ENCODE peak calls at places on chromosomes 5 and 9, in four cellular contexts. P is IMR-90, J is tibial artery, B is prostate gland. I is an unnamed sample.

GRCh38 chr9:37037744-37038640 is 3.9 kb upstream of the PAX5 start:
- DNase-seq in P (no peak), J (no peak), B (no peak), I (no peak)

GRCh38 chr5:169183581-169183980 is 117.4 kb downstream of the SLIT3 start:
- DNase-seq in P (no peak), J (no peak), B (no peak), I (no peak)

GRCh38 chr5:32713396-32714381 is 2.6 kb downstream of the NPR3 start:
- DNase-seq in P (peak), J (peak), B (peak), I (no peak)

GRCh38 chr9:81879501-81879916 is 48.7 kb upstream of the SPATA31D4 start:
- DNase-seq in P (peak), J (no peak), B (peak), I (peak)

GRCh38 chr5:154287136-154287535 is 96.6 kb downstream of the GALNT10 start:
- DNase-seq in P (peak), J (no peak), B (peak), I (no peak)

GRCh38 chr5:143775258-143775657 is 36.7 kb upstream of the HMHB1 start:
- DNase-seq in P (peak), J (no peak), B (no peak), I (no peak)

GRCh38 chr9:18059043-18059442 is 414.9 kb upstream of the ADAMTSL1 start:
- DNase-seq in P (no peak), J (no peak), B (no peak), I (no peak)

GRCh38 chr5:98713027-98713426 is 60.4 kb upstream of the RGMB start:
- DNase-seq in P (peak), J (no peak), B (no peak), I (no peak)

GRCh38 chr5:95872333-95873268 is 50.1 kb upstream of the GLRX start:
- DNase-seq in P (no peak), J (no peak), B (no peak), I (no peak)

GRCh38 chr5:159441441-159441840 is 111.2 kb upstream of the IL12B start:
- DNase-seq in P (no peak), J (no peak), B (no peak), I (no peak)

GRCh38 chr5:107668154-107668932 is 2.4 kb downstream of the EFNA5 start:
- DNase-seq in P (no peak), J (no peak), B (no peak), I (no peak)

GRCh38 chr5:68456756-68457217 is 241.2 kb downstream of the PIK3R1 start:
- DNase-seq in P (peak), J (no peak), B (peak), I (peak)

GRCh38 chr5:76426391-76426802 is 23.3 kb downstream of the IQGAP2 start:
- DNase-seq in P (no peak), J (no peak), B (no peak), I (no peak)

GRCh38 chr5:167489202-167489601 is 802.2 kb upstream of the WWC1 start:
- DNase-seq in P (no peak), J (no peak), B (no peak), I (no peak)

GRCh38 chr5:140696891-140697492 is 3.3 kb upstream of the ZMAT2 start:
- DNase-seq in P (no peak), J (no peak), B (no peak), I (no peak)

GRCh38 chr5:1380011-1380817 is 35.3 kb upstream of the CLPTM1L start:
- DNase-seq in P (peak), J (no peak), B (peak), I (no peak)

GRCh38 chr5:127254729-127255284 is 35.8 kb upstream of the MEGF10 start:
- DNase-seq in P (peak), J (no peak), B (no peak), I (no peak)

GRCh38 chr5:73322453-73323076 is 126.0 kb downstream of the FOXD1 start:
- DNase-seq in P (no peak), J (no peak), B (no peak), I (no peak)

GRCh38 chr5:168822745-168823281 is 243.6 kb upstream of the PANK3 start:
- DNase-seq in P (peak), J (peak), B (no peak), I (no peak)

GRCh38 chr9:83956288-83957028 is 23.6 kb downstream of the HNRNPK start:
- DNase-seq in P (no peak), J (peak), B (peak), I (no peak)

GRCh38 chr9:123637596-123637939 is 281.6 kb downstream of the CRB2 start:
- DNase-seq in P (peak), J (no peak), B (no peak), I (no peak)

GRCh38 chr5:32317056-32317455 is 4.3 kb upstream of the MTMR12 start:
- DNase-seq in P (no peak), J (no peak), B (no peak), I (no peak)

GRCh38 chr9:88215181-88216131 is 77.2 kb upstream of the SPATA31C2 start:
- DNase-seq in P (no peak), J (no peak), B (no peak), I (no peak)

GRCh38 chr5:142235050-142235797 is 89.6 kb downstream of the SPRY4 start:
- DNase-seq in P (no peak), J (peak), B (no peak), I (no peak)

GRCh38 chr5:172564883-172565282 is 76.2 kb upstream of the NEURL1B start:
- DNase-seq in P (no peak), J (no peak), B (no peak), I (no peak)

GRCh38 chr9:98370300-98370975 is 115.0 kb upstream of the TBC1D2 start:
- DNase-seq in P (no peak), J (no peak), B (no peak), I (no peak)

GRCh38 chr5:124996023-124996763 is 249.8 kb upstream of the ZNF608 start:
- DNase-seq in P (peak), J (no peak), B (no peak), I (no peak)

GRCh38 chr9:99115947-99116543 is 11.1 kb downstream of the TGFBR1 start:
- DNase-seq in P (no peak), J (no peak), B (no peak), I (no peak)

GRCh38 chr5:174234388-174234787 is 188.9 kb downstream of the NSG2 start:
- DNase-seq in P (no peak), J (no peak), B (no peak), I (no peak)

GRCh38 chr5:5617024-5617423 is 194.5 kb downstream of the ICE1 start:
- DNase-seq in P (no peak), J (no peak), B (no peak), I (no peak)

GRCh38 chr9:112443200-112443599 is 43.4 kb upstream of the KIAA1958 start:
- DNase-seq in P (peak), J (no peak), B (no peak), I (no peak)

GRCh38 chr9:129225201-129225778 is 47.2 kb upstream of the IER5L start:
- DNase-seq in P (no peak), J (no peak), B (no peak), I (no peak)

GRCh38 chr5:102668220-102668930 is 86.7 kb upstream of the PAM start:
- DNase-seq in P (no peak), J (no peak), B (no peak), I (peak)

GRCh38 chr5:96548941-96549340 is 113.2 kb upstream of the CAST start:
- DNase-seq in P (no peak), J (no peak), B (no peak), I (peak)

DNA sequence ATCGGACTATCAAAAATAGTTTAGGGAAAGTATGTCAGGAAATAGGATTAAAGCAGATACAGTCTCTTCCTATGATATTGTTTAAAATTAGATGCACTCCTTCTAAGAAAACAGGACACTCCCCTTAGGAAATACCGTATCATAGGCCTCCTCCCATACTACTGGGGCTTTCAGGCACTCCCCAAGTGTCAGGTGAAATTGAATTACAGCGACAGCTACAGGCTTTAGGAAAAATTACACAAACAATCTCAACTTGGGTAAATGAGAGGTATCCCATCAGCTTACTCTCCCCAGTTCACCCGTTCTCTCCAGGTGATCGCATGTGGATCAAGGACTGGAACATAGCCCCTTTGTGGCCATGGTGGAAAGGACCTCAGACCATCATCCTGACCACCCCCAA is 110.4 kb upstream of the EPB41L4A start:
- DNase-seq in P (no peak), J (no peak), B (no peak), I (no peak)
- TF ChIP-seq CTCF in P (peak), J (no peak), B (peak), I (peak)

GRCh38 chr9:71544464-71544863 is 223.8 kb downstream of the CEMIP2 start:
- DNase-seq in P (no peak), J (no peak), B (no peak), I (no peak)

DNA sequence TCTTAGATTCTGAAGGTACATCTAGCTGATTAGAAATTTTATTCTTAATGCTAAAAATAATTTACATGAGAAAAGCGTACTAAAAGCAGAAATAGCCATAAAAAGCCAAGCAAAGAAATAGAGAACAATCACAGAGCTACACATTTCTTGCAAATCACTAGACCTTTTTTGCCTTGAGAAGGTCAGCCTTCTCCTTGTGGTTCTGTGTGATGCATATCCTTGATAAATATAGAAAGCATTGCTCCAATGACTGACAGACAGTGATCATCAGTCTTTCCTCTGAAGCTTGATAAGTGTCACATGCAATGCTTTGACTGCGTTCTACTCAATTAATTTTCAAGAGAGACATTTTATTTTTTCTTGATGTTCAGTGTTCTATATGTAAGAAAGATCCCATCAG is 226.9 kb downstream of the CEMIP2 start:
- DNase-seq in P (no peak), J (no peak), B (no peak), I (no peak)
- H3K4me3 ChIP-seq in P (no peak), J (no peak), B (no peak), I (no peak)

GRCh38 chr9:135563039-135563476 is 1.5 kb downstream of the PAEP start:
- DNase-seq in P (no peak), J (no peak), B (no peak), I (no peak)

GRCh38 chr9:135561391-135562234 is at the start of gene PAEP:
- DNase-seq in P (no peak), J (no peak), B (no peak), I (peak)

GRCh38 chr9:135555910-135556309 is 5.6 kb upstream of the PAEP start:
- DNase-seq in P (no peak), J (no peak), B (no peak), I (no peak)

GRCh38 chr9:135562235-135562745 is 734 bp downstream of the PAEP start:
- DNase-seq in P (no peak), J (no peak), B (no peak), I (no peak)

GRCh38 chr9:135559606-135560005 is 1.9 kb upstream of the PAEP start:
- DNase-seq in P (no peak), J (no peak), B (no peak), I (peak)
- TF ChIP-seq CTCF in P (no peak), J (no peak), B (no peak), I (no peak)

GRCh38 chr9:133955821-133956411 is 36.2 kb downstream of the VAV2 start:
- DNase-seq in P (peak), J (no peak), B (no peak), I (no peak)
- H3K4me3 ChIP-seq in P (no peak), J (no peak), B (no peak), I (no peak)

GRCh38 chr9:35161713-35162604 is at the start of gene UNC13B:
- DNase-seq in P (peak), J (peak), B (peak), I (peak)
- TF ChIP-seq CTCF in P (peak), J (peak), B (peak), I (peak)

GRCh38 chr9:130680836-130681768 is 12.5 kb upstream of the EXOSC2 start:
- DNase-seq in P (peak), J (peak), B (peak), I (peak)
- H3K4me3 ChIP-seq in P (peak), J (peak), B (peak), I (peak)

DNA sequence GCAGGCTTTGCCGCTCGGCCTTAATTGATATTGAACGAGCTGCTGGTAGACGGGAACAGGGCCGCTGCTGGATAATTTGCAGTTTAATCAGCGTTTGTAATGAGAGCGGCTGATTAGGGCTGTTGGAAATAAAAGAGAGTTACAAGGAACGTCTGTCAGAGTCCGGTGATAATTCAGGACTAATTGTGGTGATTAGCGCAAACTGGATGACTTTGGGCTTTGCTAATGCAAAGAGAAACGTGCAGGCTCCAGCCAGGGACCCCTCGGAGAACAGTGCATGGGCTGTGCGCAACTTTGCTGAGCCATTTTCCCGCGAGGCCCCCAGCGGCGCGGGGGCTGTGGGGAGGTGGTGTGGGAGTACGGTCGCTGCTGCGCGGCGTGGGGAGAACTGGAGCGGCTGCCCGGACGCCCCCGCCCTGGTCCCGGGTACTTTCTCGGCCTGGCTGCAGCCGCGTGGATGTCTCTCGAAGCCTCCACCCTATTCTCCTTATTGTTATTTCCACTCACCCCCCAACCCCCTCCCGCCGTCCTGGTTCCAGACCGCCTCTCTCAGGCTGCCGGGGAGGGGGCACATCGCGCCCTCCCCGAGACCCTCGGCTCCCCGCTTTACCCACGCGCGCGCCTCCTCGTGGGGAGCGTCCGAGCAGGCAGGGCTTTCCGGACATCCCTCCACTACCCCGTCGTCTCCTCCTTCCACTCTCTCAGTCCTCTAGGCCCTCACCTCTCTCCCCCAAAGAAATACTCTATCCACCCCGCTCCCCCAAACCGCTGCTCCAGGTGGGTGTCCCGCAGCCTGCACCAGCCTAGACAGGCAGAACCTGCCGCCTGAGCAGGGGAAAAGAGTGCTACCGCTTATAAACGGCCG is 68.5 kb upstream of the TBCA start:
- DNase-seq in P (no peak), J (no peak), B (no peak), I (no peak)
- TF ChIP-seq CTCF in P (no peak), J (no peak), B (no peak), I (no peak)

GRCh38 chr5:38601133-38601842 is 44.8 kb upstream of the LIFR start:
- DNase-seq in P (no peak), J (peak), B (no peak), I (no peak)
- H3K4me3 ChIP-seq in P (no peak), J (no peak), B (no peak), I (no peak)

GRCh38 chr5:123039673-123040072 is 3.1 kb upstream of the PPIC start:
- DNase-seq in P (no peak), J (no peak), B (no peak), I (no peak)

GRCh38 chr5:123037104-123037418 is 536 bp upstream of the PPIC start:
- DNase-seq in P (no peak), J (no peak), B (no peak), I (no peak)

GRCh38 chr5:123035950-123036390 is 555 bp downstream of the PPIC start:
- DNase-seq in P (peak), J (peak), B (peak), I (no peak)

GRCh38 chr5:123035320-123035949 is 1.1 kb downstream of the PPIC start:
- DNase-seq in P (peak), J (peak), B (peak), I (no peak)

GRCh38 chr5:123036391-123037103 is at the start of gene PPIC:
- DNase-seq in P (peak), J (peak), B (peak), I (peak)
- TF ChIP-seq CTCF in P (no peak), J (no peak), B (no peak), I (no peak)

GRCh38 chr5:75052461-75053285 is at the start of gene GCNT4:
- DNase-seq in P (peak), J (peak), B (peak), I (no peak)

GRCh38 chr5:75050415-75050814 is 1.9 kb downstream of the GCNT4 start:
- DNase-seq in P (no peak), J (no peak), B (no peak), I (no peak)

GRCh38 chr5:75053286-75054109 is 1.1 kb upstream of the GCNT4 start:
- DNase-seq in P (peak), J (peak), B (peak), I (no peak)

GRCh38 chr5:75049581-75050274 is 2.6 kb downstream of the GCNT4 start:
- DNase-seq in P (peak), J (no peak), B (peak), I (peak)

GRCh38 chr5:75051217-75051751 is 1.1 kb downstream of the GCNT4 start:
- DNase-seq in P (no peak), J (no peak), B (no peak), I (no peak)
- H3K4me3 ChIP-seq in P (peak), J (peak), B (no peak), I (no peak)

I was measured in LNCaP clone FGC.